ENCODE peak calls at places on chromosome X, in nine cellular contexts. One of them, this sample, is unnamed.

GRCh38 chrX:148806145-148806868 is 305.9 kb downstream of the AFF2 start:
- DNase-seq in GM23338: no peak
- DNase-seq in hepatocyte: no peak
- DNase-seq in brain microvascular endothelial cell: no peak
- DNase-seq in gastrocnemius medialis: no peak
- DNase-seq in heart left ventricle: no peak
- DNase-seq in sigmoid colon: no peak
- DNase-seq in lower lobe of right lung: no peak
- DNase-seq in ovary: no peak
- DNase-seq in this sample: no peak

GRCh38 chrX:120672389-120672788 is 42.5 kb upstream of the C1GALT1C1 start:
- DNase-seq in GM23338: no peak
- DNase-seq in ovary: peak; percentile 68
- DNase-seq in lower lobe of right lung: no peak
- DNase-seq in heart left ventricle: no peak
- DNase-seq in brain microvascular endothelial cell: peak; percentile 85
- DNase-seq in sigmoid colon: peak; percentile 70
- DNase-seq in gastrocnemius medialis: peak; percentile 54
- DNase-seq in hepatocyte: peak; percentile 8
- DNase-seq in this sample: peak; percentile 34

GRCh38 chrX:40637687-40638086 is 9.7 kb downstream of the CXorf38 start:
- DNase-seq in gastrocnemius medialis: no peak
- DNase-seq in GM23338: no peak
- DNase-seq in hepatocyte: no peak
- DNase-seq in heart left ventricle: no peak
- DNase-seq in lower lobe of right lung: no peak
- DNase-seq in sigmoid colon: no peak
- DNase-seq in ovary: no peak
- DNase-seq in brain microvascular endothelial cell: no peak
- DNase-seq in this sample: no peak

GRCh38 chrX:51456246-51456645 is 40.1 kb downstream of the NUDT11 start:
- DNase-seq in hepatocyte: no peak
- DNase-seq in brain microvascular endothelial cell: no peak
- DNase-seq in sigmoid colon: no peak
- DNase-seq in lower lobe of right lung: no peak
- DNase-seq in ovary: no peak
- DNase-seq in gastrocnemius medialis: no peak
- DNase-seq in heart left ventricle: no peak
- DNase-seq in GM23338: peak; percentile 64
- DNase-seq in this sample: no peak

GRCh38 chrX:46354481-46354880 is 190.7 kb downstream of the ZNF674 start:
- DNase-seq in sigmoid colon: no peak
- DNase-seq in ovary: no peak
- DNase-seq in lower lobe of right lung: no peak
- DNase-seq in GM23338: no peak
- DNase-seq in gastrocnemius medialis: no peak
- DNase-seq in brain microvascular endothelial cell: peak; percentile 10
- DNase-seq in heart left ventricle: no peak
- DNase-seq in hepatocyte: no peak
- DNase-seq in this sample: no peak

GRCh38 chrX:97691901-97692455 is 808.3 kb downstream of the RPA4 start:
- DNase-seq in lower lobe of right lung: no peak
- DNase-seq in brain microvascular endothelial cell: no peak
- DNase-seq in ovary: no peak
- DNase-seq in sigmoid colon: no peak
- DNase-seq in GM23338: no peak
- DNase-seq in gastrocnemius medialis: no peak
- DNase-seq in heart left ventricle: no peak
- DNase-seq in hepatocyte: no peak
- DNase-seq in this sample: no peak

GRCh38 chrX:115311666-115312065 is 22.2 kb downstream of the LUZP4 start:
- DNase-seq in brain microvascular endothelial cell: no peak
- DNase-seq in gastrocnemius medialis: no peak
- DNase-seq in sigmoid colon: no peak
- DNase-seq in GM23338: peak; percentile 66
- DNase-seq in lower lobe of right lung: no peak
- DNase-seq in hepatocyte: peak; percentile 77
- DNase-seq in heart left ventricle: no peak
- DNase-seq in ovary: no peak
- DNase-seq in this sample: no peak

GRCh38 chrX:53048169-53049126 is at the start of gene GPR173:
- DNase-seq in sigmoid colon: peak; percentile 76
- DNase-seq in brain microvascular endothelial cell: peak; percentile 43
- DNase-seq in hepatocyte: peak; percentile 52
- DNase-seq in GM23338: peak; percentile 57
- DNase-seq in gastrocnemius medialis: no peak
- DNase-seq in heart left ventricle: peak; percentile 64
- DNase-seq in ovary: peak; percentile 70
- DNase-seq in lower lobe of right lung: peak; percentile 50
- DNase-seq in this sample: no peak

GRCh38 chrX:134886201-134886600 is 104.6 kb upstream of the SMIM10 start:
- DNase-seq in gastrocnemius medialis: no peak
- DNase-seq in heart left ventricle: no peak
- DNase-seq in ovary: no peak
- DNase-seq in lower lobe of right lung: no peak
- DNase-seq in GM23338: no peak
- DNase-seq in brain microvascular endothelial cell: no peak
- DNase-seq in hepatocyte: peak; percentile 13
- DNase-seq in sigmoid colon: no peak
- DNase-seq in this sample: no peak

DNA sequence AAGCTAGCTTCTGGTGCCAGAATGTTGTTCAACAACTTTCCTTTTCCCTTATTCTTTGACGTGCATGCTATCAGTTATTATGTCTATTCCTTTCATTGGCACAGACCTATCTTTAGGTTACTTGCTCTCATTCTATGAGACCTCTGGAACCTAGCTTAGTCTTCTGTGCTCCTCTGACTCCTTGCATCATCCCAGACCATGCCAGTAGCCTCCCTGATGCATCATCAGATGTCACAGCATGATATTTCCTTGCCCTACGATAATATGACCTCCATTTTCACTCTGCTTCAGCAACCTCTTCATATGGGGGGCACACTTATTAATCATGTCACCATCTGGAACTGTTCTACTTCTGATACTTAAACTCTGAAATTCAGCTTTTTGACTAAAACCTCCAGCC is 37.2 kb downstream of the CLCN5 start:
- DNase-seq in lower lobe of right lung: no peak
- DNase-seq in hepatocyte: no peak
- DNase-seq in brain microvascular endothelial cell: no peak
- DNase-seq in sigmoid colon: no peak
- DNase-seq in gastrocnemius medialis: peak; percentile 27
- DNase-seq in heart left ventricle: no peak
- DNase-seq in ovary: no peak
- DNase-seq in GM23338: no peak
- DNase-seq in this sample: no peak
- H3K27ac ChIP-seq in lower lobe of right lung: no peak overlapping the region
- H3K27ac ChIP-seq in hepatocyte: no peak overlapping the region
- H3K27ac ChIP-seq in brain microvascular endothelial cell: no peak overlapping the region
- H3K27ac ChIP-seq in sigmoid colon: no peak overlapping the region
- H3K27ac ChIP-seq in gastrocnemius medialis: peak overlapping the region; percentile 84
- H3K27ac ChIP-seq in heart left ventricle: no peak overlapping the region
- H3K27ac ChIP-seq in ovary: no peak overlapping the region
- H3K27ac ChIP-seq in GM23338: no peak overlapping the region
- H3K27ac ChIP-seq in this sample: no peak overlapping the region

GRCh38 chrX:19840899-19841648 is 46.3 kb downstream of the SH3KBP1 start:
- DNase-seq in ovary: no peak
- DNase-seq in gastrocnemius medialis: no peak
- DNase-seq in heart left ventricle: no peak
- DNase-seq in brain microvascular endothelial cell: no peak
- DNase-seq in lower lobe of right lung: no peak
- DNase-seq in GM23338: peak; percentile 71
- DNase-seq in hepatocyte: no peak
- DNase-seq in sigmoid colon: no peak
- DNase-seq in this sample: no peak

GRCh38 chrX:19836337-19836736 is 51.1 kb downstream of the SH3KBP1 start:
- DNase-seq in sigmoid colon: no peak
- DNase-seq in brain microvascular endothelial cell: no peak
- DNase-seq in heart left ventricle: no peak
- DNase-seq in gastrocnemius medialis: no peak
- DNase-seq in lower lobe of right lung: no peak
- DNase-seq in ovary: no peak
- DNase-seq in GM23338: no peak
- DNase-seq in hepatocyte: no peak
- DNase-seq in this sample: no peak

GRCh38 chrX:19842542-19842941 is 44.9 kb downstream of the SH3KBP1 start:
- DNase-seq in brain microvascular endothelial cell: no peak
- DNase-seq in hepatocyte: no peak
- DNase-seq in ovary: no peak
- DNase-seq in sigmoid colon: no peak
- DNase-seq in lower lobe of right lung: no peak
- DNase-seq in GM23338: no peak
- DNase-seq in heart left ventricle: no peak
- DNase-seq in gastrocnemius medialis: no peak
- DNase-seq in this sample: no peak

GRCh38 chrX:19839770-19840254 is 47.6 kb downstream of the SH3KBP1 start:
- DNase-seq in GM23338: no peak
- DNase-seq in ovary: no peak
- DNase-seq in lower lobe of right lung: no peak
- DNase-seq in gastrocnemius medialis: no peak
- DNase-seq in heart left ventricle: no peak
- DNase-seq in hepatocyte: no peak
- DNase-seq in brain microvascular endothelial cell: no peak
- DNase-seq in sigmoid colon: no peak
- DNase-seq in this sample: no peak
- H3K4me3 ChIP-seq in GM23338: no peak overlapping the region
- H3K4me3 ChIP-seq in ovary: no peak overlapping the region
- H3K4me3 ChIP-seq in lower lobe of right lung: no peak overlapping the region
- H3K4me3 ChIP-seq in gastrocnemius medialis: no peak overlapping the region
- H3K4me3 ChIP-seq in heart left ventricle: no peak overlapping the region
- H3K4me3 ChIP-seq in hepatocyte: no peak overlapping the region
- H3K4me3 ChIP-seq in brain microvascular endothelial cell: no peak overlapping the region
- H3K4me3 ChIP-seq in sigmoid colon: no peak overlapping the region
- H3K4me3 ChIP-seq in this sample: no peak overlapping the region

GRCh38 chrX:29090811-29091210 is 503.6 kb downstream of the IL1RAPL1 start:
- DNase-seq in gastrocnemius medialis: no peak
- DNase-seq in GM23338: peak; percentile 12
- DNase-seq in hepatocyte: peak; percentile 16
- DNase-seq in heart left ventricle: no peak
- DNase-seq in sigmoid colon: no peak
- DNase-seq in lower lobe of right lung: no peak
- DNase-seq in ovary: no peak
- DNase-seq in brain microvascular endothelial cell: no peak
- DNase-seq in this sample: no peak
- TF ChIP-seq CTCF in gastrocnemius medialis: no peak
- TF ChIP-seq CTCF in GM23338: peak; percentile 53
- TF ChIP-seq CTCF in hepatocyte: peak; percentile 50
- TF ChIP-seq CTCF in heart left ventricle: peak; percentile 49
- TF ChIP-seq CTCF in sigmoid colon: no peak
- TF ChIP-seq CTCF in lower lobe of right lung: no peak
- TF ChIP-seq CTCF in ovary: no peak
- TF ChIP-seq CTCF in brain microvascular endothelial cell: peak; percentile 30
- TF ChIP-seq CTCF in this sample: peak; percentile 26

DNA sequence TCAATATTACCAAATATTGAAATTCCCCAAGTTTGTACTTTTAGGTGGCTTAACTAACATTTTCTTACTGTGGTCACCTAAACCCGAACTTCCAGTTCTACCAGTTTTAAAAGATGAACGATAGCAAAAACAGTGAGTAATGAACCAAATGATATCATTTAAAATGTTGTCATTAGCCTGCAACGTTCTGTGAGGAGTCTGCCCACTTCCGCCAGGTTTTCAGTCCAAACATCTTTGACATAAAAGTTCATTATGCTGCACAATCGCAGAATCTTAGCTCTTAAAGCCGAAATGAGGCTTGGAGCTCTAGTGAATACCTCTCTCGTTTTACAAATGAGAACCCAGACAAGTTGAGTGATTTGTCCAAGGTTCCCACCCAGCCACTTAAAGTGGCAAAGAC is 762 bp downstream of the PIGA start:
- DNase-seq in heart left ventricle: no peak
- DNase-seq in ovary: no peak
- DNase-seq in gastrocnemius medialis: no peak
- DNase-seq in brain microvascular endothelial cell: peak; percentile 1
- DNase-seq in lower lobe of right lung: no peak
- DNase-seq in GM23338: no peak
- DNase-seq in hepatocyte: no peak
- DNase-seq in sigmoid colon: no peak
- DNase-seq in this sample: no peak
- H3K27ac ChIP-seq in heart left ventricle: peak overlapping the region; percentile 84
- H3K27ac ChIP-seq in ovary: peak overlapping the region; percentile 86
- H3K27ac ChIP-seq in gastrocnemius medialis: peak overlapping the region; percentile 90
- H3K27ac ChIP-seq in brain microvascular endothelial cell: peak overlapping the region; percentile 65
- H3K27ac ChIP-seq in lower lobe of right lung: peak overlapping the region; percentile 93
- H3K27ac ChIP-seq in GM23338: no peak overlapping the region
- H3K27ac ChIP-seq in hepatocyte: peak overlapping the region; percentile 79
- H3K27ac ChIP-seq in sigmoid colon: peak overlapping the region; percentile 83
- H3K27ac ChIP-seq in this sample: peak overlapping the region; percentile 65

GRCh38 chrX:48720580-48721240 is 24.2 kb downstream of the SUV39H1 start:
- DNase-seq in lower lobe of right lung: no peak
- DNase-seq in gastrocnemius medialis: no peak
- DNase-seq in hepatocyte: no peak
- DNase-seq in ovary: no peak
- DNase-seq in brain microvascular endothelial cell: no peak
- DNase-seq in heart left ventricle: no peak
- DNase-seq in sigmoid colon: no peak
- DNase-seq in GM23338: no peak
- DNase-seq in this sample: no peak
- H3K4me3 ChIP-seq in lower lobe of right lung: no peak overlapping the region
- H3K4me3 ChIP-seq in gastrocnemius medialis: no peak overlapping the region
- H3K4me3 ChIP-seq in hepatocyte: no peak overlapping the region
- H3K4me3 ChIP-seq in ovary: no peak overlapping the region
- H3K4me3 ChIP-seq in brain microvascular endothelial cell: no peak overlapping the region
- H3K4me3 ChIP-seq in heart left ventricle: no peak overlapping the region
- H3K4me3 ChIP-seq in sigmoid colon: no peak overlapping the region
- H3K4me3 ChIP-seq in GM23338: no peak overlapping the region
- H3K4me3 ChIP-seq in this sample: no peak overlapping the region

GRCh38 chrX:78708171-78708570 is 39.3 kb upstream of the LPAR4 start:
- DNase-seq in hepatocyte: peak; percentile 9
- DNase-seq in heart left ventricle: no peak
- DNase-seq in gastrocnemius medialis: no peak
- DNase-seq in lower lobe of right lung: no peak
- DNase-seq in GM23338: peak; percentile 55
- DNase-seq in brain microvascular endothelial cell: peak; percentile 33
- DNase-seq in sigmoid colon: no peak
- DNase-seq in ovary: no peak
- DNase-seq in this sample: no peak
- TF ChIP-seq CTCF in hepatocyte: peak; percentile 27
- TF ChIP-seq CTCF in heart left ventricle: no peak
- TF ChIP-seq CTCF in gastrocnemius medialis: no peak
- TF ChIP-seq CTCF in lower lobe of right lung: peak; percentile 26
- TF ChIP-seq CTCF in GM23338: peak; percentile 46
- TF ChIP-seq CTCF in brain microvascular endothelial cell: peak; percentile 75
- TF ChIP-seq CTCF in sigmoid colon: no peak
- TF ChIP-seq CTCF in ovary: no peak
- TF ChIP-seq CTCF in this sample: peak; percentile 32

GRCh38 chrX:64205735-64206491 is 405 bp upstream of the AMER1 start:
- DNase-seq in lower lobe of right lung: peak; percentile 94
- DNase-seq in sigmoid colon: peak; percentile 97
- DNase-seq in gastrocnemius medialis: peak; percentile 96
- DNase-seq in hepatocyte: peak; percentile 92
- DNase-seq in ovary: peak; percentile 93
- DNase-seq in brain microvascular endothelial cell: peak; percentile 94
- DNase-seq in GM23338: peak; percentile 87
- DNase-seq in heart left ventricle: peak; percentile 93
- DNase-seq in this sample: peak; percentile 88
- H3K27ac ChIP-seq in lower lobe of right lung: peak overlapping the region; percentile 91
- H3K27ac ChIP-seq in sigmoid colon: peak overlapping the region; percentile 90
- H3K27ac ChIP-seq in gastrocnemius medialis: peak overlapping the region; percentile 96
- H3K27ac ChIP-seq in hepatocyte: peak overlapping the region; percentile 98
- H3K27ac ChIP-seq in ovary: peak overlapping the region; percentile 89
- H3K27ac ChIP-seq in brain microvascular endothelial cell: peak overlapping the region; percentile 63
- H3K27ac ChIP-seq in GM23338: peak overlapping the region; percentile 39
- H3K27ac ChIP-seq in heart left ventricle: peak overlapping the region; percentile 95
- H3K27ac ChIP-seq in this sample: peak overlapping the region; percentile 64